ENCODE peak calls at places on chromosomes 13 and 19, in eight cellular contexts. P, Q, M, T, I, W, F and S are unnamed samples.

GRCh38 chr13:94209110-94209509 is 270.4 kb downstream of the DCT start:
- DNase-seq in P (no peak), Q (no peak), M (no peak), T (no peak), I (no peak), W (no peak), F (peak), S (no peak)

GRCh38 chr13:113076681-113077401 is 28.8 kb upstream of the F7 start:
- DNase-seq in P (peak), Q (no peak), M (no peak), T (peak), I (no peak), W (no peak), F (no peak), S (no peak)

GRCh38 chr19:3053218-3053621 is 9.1 kb downstream of the TLE5 start:
- DNase-seq in P (no peak), Q (no peak), M (peak), T (no peak), I (no peak), W (no peak), F (no peak), S (no peak)

GRCh38 chr13:98265669-98266551 is 88.8 kb upstream of the RNF113B start:
- DNase-seq in P (no peak), Q (no peak), M (no peak), T (no peak), I (no peak), W (no peak), F (no peak), S (no peak)

GRCh38 chr19:43534811-43535761 is 2.1 kb downstream of the ZNF575 start:
- DNase-seq in P (peak), Q (peak), M (no peak), T (peak), I (peak), W (peak), F (peak), S (no peak)

GRCh38 chr13:99256709-99257108 is 1.5 kb downstream of the GPR18 start:
- DNase-seq in P (no peak), Q (no peak), M (no peak), T (no peak), I (peak), W (no peak), F (peak), S (no peak)

GRCh38 chr19:13784731-13785452 is 10.4 kb upstream of the ZSWIM4 start:
- DNase-seq in P (peak), Q (peak), M (peak), T (peak), I (peak), W (peak), F (peak), S (peak)

GRCh38 chr13:20425819-20426219 is 99.8 kb downstream of the CRYL1 start:
- DNase-seq in P (no peak), Q (no peak), M (no peak), T (peak), I (no peak), W (no peak), F (no peak), S (no peak)

GRCh38 chr19:18401580-18402112 is 4.2 kb upstream of the LRRC25 start:
- DNase-seq in P (no peak), Q (no peak), M (no peak), T (peak), I (peak), W (no peak), F (peak), S (no peak)

GRCh38 chr13:113584870-113585671 is 518 bp downstream of the TFDP1 start:
- DNase-seq in P (no peak), Q (peak), M (no peak), T (peak), I (no peak), W (no peak), F (no peak), S (no peak)

GRCh38 chr19:16587031-16588023 is 15.1 kb upstream of the SLC35E1 start:
- DNase-seq in P (no peak), Q (no peak), M (peak), T (no peak), I (no peak), W (peak), F (peak), S (peak)

GRCh38 chr13:93200626-93201025 is 26.0 kb upstream of the GPC6 start:
- DNase-seq in P (no peak), Q (no peak), M (no peak), T (no peak), I (no peak), W (no peak), F (no peak), S (no peak)

GRCh38 chr13:76053181-76053580 is 417.1 kb downstream of the LMO7 start:
- DNase-seq in P (no peak), Q (no peak), M (no peak), T (no peak), I (no peak), W (no peak), F (no peak), S (no peak)